ENCODE peak calls at places on chromosomes 6 and 20, in ten cellular contexts. T is A549, U is tibial nerve, G is Panc1, L is mammary epithelial cell, W is OCI-LY7, K is PC-3, O is endodermal cell, E is ovary, B is MM.1S. P is an unnamed sample.

GRCh38 chr6:26165261-26165790 is 78.1 kb downstream of the HFE start:
- DNase-seq in T (no peak), U (no peak), G (no peak), L (no peak), W (no peak), K (no peak), O (no peak), E (no peak), B (no peak), P (no peak)

GRCh38 chr6:151286192-151286591 is 46.4 kb downstream of the AKAP12 start:
- DNase-seq in T (no peak), U (no peak), G (no peak), L (no peak), W (no peak), K (no peak), O (no peak), E (peak; percentile 28), B (no peak), P (no peak)

GRCh38 chr6:36783603-36784378 is 55.5 kb downstream of the CPNE5 start:
- DNase-seq in T (no peak), U (no peak), G (no peak), L (no peak), W (no peak), K (no peak), O (no peak), E (no peak), B (no peak), P (no peak)

GRCh38 chr20:62590301-62591121 is 51.8 kb upstream of the SLCO4A1 start:
- DNase-seq in T (peak; percentile 50), U (no peak), G (peak; percentile 43), L (peak; percentile 75), W (no peak), K (peak; percentile 94), O (no peak), E (no peak), B (no peak), P (no peak)

GRCh38 chr6:136521430-136521829 is 28.8 kb downstream of the MAP7 start:
- DNase-seq in T (no peak), U (no peak), G (no peak), L (no peak), W (no peak), K (no peak), O (no peak), E (no peak), B (no peak), P (no peak)

GRCh38 chr6:50816115-50816675 is 2.5 kb upstream of the TFAP2B start:
- DNase-seq in T (peak; percentile 16), U (peak; percentile 52), G (peak; percentile 60), L (peak; percentile 61), W (peak; percentile 68), K (peak; percentile 91), O (peak; percentile 87), E (no peak), B (peak; percentile 78), P (peak; percentile 13)

GRCh38 chr20:53162251-53162835 is 190.2 kb downstream of the TSHZ2 start:
- DNase-seq in T (peak; percentile 18), U (peak; percentile 21), G (no peak), L (peak; percentile 75), W (peak; percentile 19), K (peak; percentile 68), O (peak; percentile 87), E (peak; percentile 63), B (no peak), P (no peak)

GRCh38 chr6:153208706-153209105 is 77.6 kb upstream of the RGS17 start:
- DNase-seq in T (no peak), U (no peak), G (no peak), L (no peak), W (no peak), K (no peak), O (no peak), E (no peak), B (no peak), P (no peak)

DNA sequence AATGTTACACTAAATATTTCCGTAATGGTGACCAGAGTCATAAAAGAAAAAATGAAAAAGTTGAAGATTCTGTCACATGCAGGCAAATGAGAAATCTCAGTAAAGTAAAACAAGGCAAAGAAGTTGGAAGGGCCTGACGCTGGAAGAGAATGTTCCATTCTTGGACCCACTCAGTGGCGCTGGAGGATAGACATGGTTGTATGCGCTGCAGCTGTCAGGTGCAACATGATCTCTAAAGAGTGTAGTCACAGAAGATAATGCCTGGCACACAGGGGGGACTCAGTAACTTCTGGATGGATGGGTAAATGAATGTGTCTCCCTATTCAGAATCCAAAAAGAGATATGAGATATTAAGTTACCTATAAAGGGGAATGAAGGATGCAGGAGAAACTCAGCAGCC is 116.3 kb downstream of the FAXC start:
- DNase-seq in T (no peak), U (no peak), G (no peak), L (no peak), W (no peak), K (no peak), O (no peak), E (no peak), B (no peak), P (no peak)
- TF ChIP-seq CTCF in T (no peak), U (no peak), G (no peak), L (no peak), W (no peak), K (no peak), O (no peak), E (no peak), B (no peak), P (no peak)

GRCh38 chr20:33626190-33626589 is 35.9 kb upstream of the C20orf144 start:
- DNase-seq in T (no peak), U (no peak), G (no peak), L (no peak), W (no peak), K (no peak), O (no peak), E (no peak), B (no peak), P (no peak)

GRCh38 chr20:33629533-33629932 is 32.6 kb upstream of the C20orf144 start:
- DNase-seq in T (no peak), U (no peak), G (no peak), L (no peak), W (no peak), K (no peak), O (no peak), E (no peak), B (no peak), P (no peak)

GRCh38 chr20:33627577-33628216 is 34.4 kb upstream of the C20orf144 start:
- DNase-seq in T (no peak), U (no peak), G (no peak), L (no peak), W (no peak), K (no peak), O (no peak), E (no peak), B (no peak), P (no peak)

GRCh38 chr20:33629979-33630378 is 32.1 kb upstream of the C20orf144 start:
- DNase-seq in T (no peak), U (no peak), G (no peak), L (no peak), W (no peak), K (no peak), O (no peak), E (no peak), B (no peak), P (no peak)

DNA sequence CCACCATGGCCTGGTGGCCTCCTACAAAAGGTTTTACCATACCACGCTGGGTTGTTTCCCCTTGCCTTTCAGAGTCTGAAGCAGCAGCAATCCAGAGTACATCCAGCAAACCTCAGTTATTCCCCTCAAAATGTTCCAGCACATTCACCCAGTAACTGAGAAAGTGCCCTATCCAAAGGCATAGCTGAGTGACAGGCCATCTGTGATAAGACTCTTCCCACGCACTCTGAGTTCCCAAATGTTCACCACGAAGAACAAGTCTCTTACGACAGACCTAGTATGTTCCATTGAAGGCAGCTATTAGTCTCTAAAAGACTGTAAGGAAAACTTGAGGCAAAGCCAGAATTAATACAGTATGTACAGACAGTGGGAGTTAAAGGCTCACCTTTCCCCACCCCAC is 31.6 kb upstream of the C20orf144 start:
- DNase-seq in T (no peak), U (no peak), G (no peak), L (no peak), W (no peak), K (no peak), O (no peak), E (no peak), B (no peak), P (no peak)
- H3K27ac ChIP-seq in T (no peak overlapping the region), U (no peak overlapping the region), G (no peak overlapping the region), L (no peak overlapping the region), W (no peak overlapping the region), K (no peak overlapping the region), O (no peak overlapping the region), E (no peak overlapping the region), B (no peak overlapping the region), P (no peak overlapping the region)

GRCh38 chr6:41693866-41694265 is 41.5 kb downstream of the TFEB start:
- DNase-seq in T (no peak), U (no peak), G (no peak), L (no peak), W (no peak), K (no peak), O (no peak), E (no peak), B (no peak), P (no peak)

GRCh38 chr6:41695825-41696224 is 39.6 kb downstream of the TFEB start:
- DNase-seq in T (no peak), U (no peak), G (no peak), L (no peak), W (no peak), K (no peak), O (no peak), E (no peak), B (no peak), P (no peak)

GRCh38 chr6:41693281-41693838 is 42.0 kb downstream of the TFEB start:
- DNase-seq in T (no peak), U (no peak), G (no peak), L (no peak), W (no peak), K (no peak), O (no peak), E (no peak), B (no peak), P (no peak)

GRCh38 chr6:41696788-41697187 is 38.6 kb downstream of the TFEB start:
- DNase-seq in T (no peak), U (no peak), G (no peak), L (no peak), W (no peak), K (no peak), O (no peak), E (no peak), B (no peak), P (no peak)

DNA sequence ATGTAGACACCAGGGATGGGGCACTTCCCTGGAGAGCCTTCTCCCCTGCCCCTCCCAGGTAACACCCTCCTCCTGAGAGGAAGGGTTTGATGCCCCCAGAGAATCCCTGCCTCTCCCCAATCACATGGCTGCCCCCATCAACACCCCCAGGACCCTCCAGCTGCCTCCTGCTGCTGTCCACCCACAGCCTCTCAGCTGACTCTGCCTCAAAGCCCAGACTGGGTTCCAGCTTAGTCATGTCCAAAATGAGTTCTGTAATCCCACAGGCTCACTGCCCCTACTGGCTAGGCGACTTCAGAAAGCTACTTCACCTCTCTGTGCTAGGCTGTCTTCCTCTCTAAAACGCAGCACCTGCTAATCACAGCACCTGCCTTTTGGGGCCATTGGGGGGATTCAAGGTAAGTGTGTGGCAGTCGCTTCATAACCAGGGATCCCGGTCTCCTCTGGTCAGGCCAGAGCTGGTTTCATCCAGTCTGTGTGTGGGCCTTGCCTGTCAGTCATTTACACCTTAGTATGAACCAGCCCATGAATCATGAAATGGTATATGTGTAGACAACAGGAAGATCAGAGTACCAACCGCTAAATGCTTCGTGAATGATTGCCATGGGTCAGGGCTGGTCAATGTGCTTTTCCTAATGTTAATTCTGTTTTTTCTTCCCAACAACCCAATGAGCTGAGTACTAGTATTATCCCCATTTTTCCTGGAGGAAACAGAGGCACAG is 40.4 kb downstream of the TFEB start:
- DNase-seq in T (no peak), U (no peak), G (no peak), L (no peak), W (no peak), K (peak; percentile 34), O (no peak), E (no peak), B (no peak), P (no peak)
- TF ChIP-seq CTCF in T (no peak), U (no peak), G (no peak), L (no peak), W (no peak), K (no peak), O (no peak), E (no peak), B (no peak), P (peak; percentile 38)

GRCh38 chr20:25437153-25437581 is 29.7 kb downstream of the GINS1 start:
- DNase-seq in T (no peak), U (no peak), G (no peak), L (peak; percentile 8), W (no peak), K (no peak), O (peak; percentile 84), E (no peak), B (no peak), P (no peak)
- H3K27ac ChIP-seq in T (no peak overlapping the region), U (no peak overlapping the region), G (no peak overlapping the region), L (no peak overlapping the region), W (no peak overlapping the region), K (no peak overlapping the region), O (no peak overlapping the region), E (no peak overlapping the region), B (no peak overlapping the region), P (no peak overlapping the region)

P was measured in AG04450.